ENCODE peak calls at places on chromosomes 16 and 17, in five cellular contexts. Z, E, F, R and G are unnamed samples.

GRCh38 chr16:30554933-30555847 is 3.0 kb downstream of the ZNF764 start:
- DNase-seq in Z (no peak), E (no peak), F (no peak), R (no peak), G (no peak)

GRCh38 chr17:35715416-35715815 is 16.0 kb upstream of the RASL10B start:
- DNase-seq in Z (no peak), E (no peak), F (no peak), R (no peak), G (no peak)

GRCh38 chr17:74924250-74924948 is at the start of gene OTOP2:
- DNase-seq in Z (no peak), E (peak; percentile 16), F (no peak), R (no peak), G (no peak)

GRCh38 chr17:40316571-40317344 is 7.8 kb downstream of the RARA start:
- DNase-seq in Z (peak; percentile 63), E (peak; percentile 88), F (no peak), R (no peak), G (no peak)

GRCh38 chr17:56297142-56297541 is 143.9 kb downstream of the ANKFN1 start:
- DNase-seq in Z (no peak), E (no peak), F (no peak), R (no peak), G (no peak)

GRCh38 chr17:56540791-56541190 is 52.7 kb upstream of the NOG start:
- DNase-seq in Z (no peak), E (no peak), F (no peak), R (no peak), G (no peak)

GRCh38 chr17:7410634-7411426 is 3.2 kb downstream of the NLGN2 start:
- DNase-seq in Z (no peak), E (no peak), F (no peak), R (no peak), G (no peak)

GRCh38 chr16:48332978-48333377 is 52.2 kb downstream of the SIAH1 start:
- DNase-seq in Z (no peak), E (no peak), F (no peak), R (no peak), G (no peak)

GRCh38 chr17:32350662-32351418 is 883 bp downstream of the ZNF207 start:
- DNase-seq in Z (peak; percentile 29), E (peak; percentile 71), F (no peak), R (peak; percentile 53), G (peak; percentile 40)

GRCh38 chr17:9226130-9226793 is 205.0 kb downstream of the NTN1 start:
- DNase-seq in Z (no peak), E (no peak), F (no peak), R (no peak), G (no peak)

GRCh38 chr16:83971165-83972130 is 3.4 kb downstream of the NECAB2 start:
- DNase-seq in Z (no peak), E (no peak), F (no peak), R (no peak), G (no peak)

GRCh38 chr17:8611671-8612298 is 18.7 kb downstream of the MYH10 start:
- DNase-seq in Z (no peak), E (no peak), F (no peak), R (no peak), G (no peak)

GRCh38 chr17:5585814-5586558 is 1.7 kb upstream of the NLRP1 start:
- DNase-seq in Z (no peak), E (no peak), F (no peak), R (no peak), G (no peak)

GRCh38 chr16:50733468-50733867 is 8.4 kb upstream of the CYLD start:
- DNase-seq in Z (no peak), E (no peak), F (no peak), R (no peak), G (no peak)

GRCh38 chr17:71337903-71338302 is 782.9 kb upstream of the SOX9 start:
- DNase-seq in Z (no peak), E (no peak), F (no peak), R (no peak), G (no peak)

GRCh38 chr17:39951924-39952664 is 10.7 kb upstream of the GSDMA start:
- DNase-seq in Z (peak; percentile 42), E (no peak), F (no peak), R (no peak), G (no peak)

GRCh38 chr16:64952177-64952576 is 169.7 kb downstream of the CDH11 start:
- DNase-seq in Z (no peak), E (no peak), F (no peak), R (no peak), G (no peak)

GRCh38 chr16:48959204-48959603 is 322.4 kb downstream of the CBLN1 start:
- DNase-seq in Z (no peak), E (no peak), F (no peak), R (no peak), G (no peak)

GRCh38 chr17:14458724-14459123 is 157.8 kb downstream of the HS3ST3B1 start:
- DNase-seq in Z (no peak), E (no peak), F (no peak), R (no peak), G (no peak)

GRCh38 chr17:59963738-59964454 is 644 bp downstream of the RNFT1 start:
- DNase-seq in Z (peak; percentile 23), E (peak; percentile 66), F (no peak), R (peak; percentile 44), G (peak; percentile 42)

GRCh38 chr17:64024781-64025731 is 4.6 kb upstream of the ICAM2 start:
- DNase-seq in Z (no peak), E (no peak), F (no peak), R (no peak), G (no peak)

GRCh38 chr17:64019486-64020067 is 856 bp downstream of the ICAM2 start:
- DNase-seq in Z (no peak), E (no peak), F (no peak), R (no peak), G (no peak)

GRCh38 chr17:64020068-64020766 is at the start of gene ICAM2:
- DNase-seq in Z (peak; percentile 36), E (no peak), F (peak; percentile 28), R (no peak), G (no peak)

GRCh38 chr17:64024215-64024654 is 3.8 kb upstream of the ICAM2 start:
- DNase-seq in Z (peak; percentile 27), E (peak; percentile 54), F (no peak), R (no peak), G (no peak)

DNA sequence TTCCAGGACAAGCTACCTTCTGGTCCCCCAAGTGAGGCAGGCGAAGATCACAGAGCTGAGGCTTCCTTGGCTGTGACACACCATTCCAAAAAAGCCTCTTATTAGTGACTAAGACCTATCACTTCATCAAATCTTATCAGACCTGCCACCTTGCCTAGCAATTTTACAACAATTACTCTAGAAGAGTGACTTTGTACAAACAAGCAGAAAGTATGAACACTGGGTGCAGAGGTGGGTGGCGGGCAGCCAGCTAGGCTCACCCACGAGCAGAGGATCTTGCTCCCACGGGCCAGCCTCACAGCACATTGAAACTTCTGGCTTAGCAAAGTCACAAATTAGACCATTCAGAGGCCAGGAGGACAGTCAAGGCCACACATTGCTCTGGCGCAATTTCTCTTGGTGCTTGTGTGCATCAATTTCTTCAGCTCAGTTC is 2.2 kb upstream of the ICAM2 start:
- DNase-seq in Z (no peak), E (no peak), F (no peak), R (no peak), G (no peak)
- H3K4me1 ChIP-seq in Z (peaks cover 11% of the 10 kb centered on the region), E (no peaks in the 10 kb centered on the region), F (no peaks in the 10 kb centered on the region), R (peaks cover 3% of the 10 kb centered on the region), G (peaks cover 9% of the 10 kb centered on the region)

GRCh38 chr17:50945779-50946222 is 79.6 kb upstream of the TOB1 start:
- DNase-seq in Z (no peak), E (no peak), F (no peak), R (no peak), G (no peak)
- H3K4me1 ChIP-seq in Z (peaks cover 51% of the 10 kb centered on the region), E (peaks cover 55% of the 10 kb centered on the region), F (peaks cover 31% of the 10 kb centered on the region), R (peaks cover 13% of the 10 kb centered on the region), G (peaks cover 36% of the 10 kb centered on the region)

GRCh38 chr16:13393816-13394215 is 492.4 kb downstream of the SHISA9 start:
- DNase-seq in Z (no peak), E (no peak), F (no peak), R (no peak), G (no peak)

GRCh38 chr16:13390093-13390985 is 488.9 kb downstream of the SHISA9 start:
- DNase-seq in Z (no peak), E (no peak), F (no peak), R (no peak), G (no peak)

GRCh38 chr16:13390986-13391305 is 489.5 kb downstream of the SHISA9 start:
- DNase-seq in Z (no peak), E (no peak), F (no peak), R (no peak), G (no peak)

GRCh38 chr16:13392341-13392740 is 490.9 kb downstream of the SHISA9 start:
- DNase-seq in Z (no peak), E (no peak), F (no peak), R (no peak), G (no peak)

GRCh38 chr16:13391337-13391736 is 489.9 kb downstream of the SHISA9 start:
- DNase-seq in Z (no peak), E (no peak), F (no peak), R (no peak), G (no peak)
- H3K4me1 ChIP-seq in Z (no peaks in the 10 kb centered on the region), E (no peaks in the 10 kb centered on the region), F (no peaks in the 10 kb centered on the region), R (no peaks in the 10 kb centered on the region), G (no peaks in the 10 kb centered on the region)

DNA sequence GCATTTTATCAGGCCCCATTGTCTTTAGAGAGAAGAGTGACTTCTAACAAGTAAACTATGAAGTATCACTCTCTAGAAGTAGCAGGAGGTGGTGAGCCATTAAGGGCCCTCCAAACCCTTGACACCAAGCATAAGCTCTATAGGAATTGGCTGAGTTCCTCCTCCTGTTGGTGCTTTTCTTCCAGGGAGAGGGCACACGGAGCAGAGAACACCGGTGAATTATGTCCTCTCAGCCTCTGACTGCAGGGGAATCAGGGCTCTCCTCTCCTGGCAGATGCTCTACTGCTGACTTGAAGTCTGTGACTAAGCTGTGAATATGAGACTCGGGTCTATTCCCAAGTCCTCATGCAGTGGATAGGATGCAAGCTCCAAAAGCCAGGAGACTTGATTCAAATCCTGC is 32.3 kb downstream of the CHD9 start:
- DNase-seq in Z (no peak), E (no peak), F (no peak), R (no peak), G (no peak)
- H3K4me1 ChIP-seq in Z (peaks cover 10% of the 10 kb centered on the region), E (peaks cover 55% of the 10 kb centered on the region), F (peaks cover 40% of the 10 kb centered on the region), R (no peaks in the 10 kb centered on the region), G (peaks cover 96% of the 10 kb centered on the region)